ENCODE peak calls at places on chromosomes 6 and 20, in six cellular contexts. P is epithelial cell of esophagus, L is lung, Y is endothelial cell, K is transverse colon, V is BJ. C is an unnamed sample.
A peak's percentile ranks its signal among the peaks of the same experiment; 100 is the strongest.

GRCh38 chr6:137661601-137662000 is 167.4 kb upstream of the OLIG3 start:
- DNase-seq in K (no peak), L (no peak), V (no peak), P (peak; percentile 48), Y (peak; percentile 11), C (no peak)

GRCh38 chr6:33613146-33613793 is 7.9 kb upstream of the ITPR3 start:
- DNase-seq in V (no peak), P (peak; percentile 74), L (no peak), Y (no peak), K (no peak), C (no peak)

GRCh38 chr20:60062431-60063336 is 104.5 kb downstream of the CDH26 start:
- DNase-seq in V (peak; percentile 91), P (no peak), K (no peak), L (no peak), Y (no peak), C (no peak)

GRCh38 chr20:62642666-62643520 is 590 bp downstream of the SLCO4A1 start:
- DNase-seq in K (peak; percentile 64), P (peak; percentile 32), V (no peak), L (no peak), Y (no peak), C (no peak)

GRCh38 chr6:69936674-69937363 is 70.5 kb downstream of the COL19A1 start:
- DNase-seq in V (no peak), L (no peak), Y (no peak), P (peak; percentile 45), K (no peak), C (no peak)

GRCh38 chr6:141848029-141848890 is 284.5 kb upstream of the GJE1 start:
- DNase-seq in P (no peak), K (peak; percentile 8), Y (no peak), V (no peak), L (no peak), C (no peak)

GRCh38 chr20:5570442-5570841 is 179.8 kb upstream of the SHLD1 start:
- DNase-seq in L (no peak), P (no peak), Y (no peak), K (no peak), V (no peak), C (no peak)

GRCh38 chr6:107560657-107561056 is 70.7 kb downstream of the SOBP start:
- DNase-seq in Y (no peak), V (no peak), L (no peak), P (no peak), K (no peak), C (no peak)

GRCh38 chr6:39214846-39215639 is 14.2 kb downstream of the KCNK5 start:
- DNase-seq in Y (no peak), K (peak; percentile 77), P (no peak), L (peak; percentile 80), V (no peak), C (no peak)

GRCh38 chr6:37785688-37786270 is 33.7 kb upstream of the ZFAND3 start:
- DNase-seq in V (no peak), K (no peak), P (no peak), L (no peak), Y (no peak), C (no peak)

GRCh38 chr6:152984387-152984872 is 1.6 kb upstream of the FBXO5 start:
- DNase-seq in K (no peak), V (no peak), Y (no peak), L (no peak), P (peak; percentile 18), C (no peak)

GRCh38 chr6:15522856-15523529 is 139.8 kb downstream of the DTNBP1 start:
- DNase-seq in L (no peak), V (no peak), P (no peak), K (no peak), Y (no peak), C (no peak)

GRCh38 chr6:82786251-82786650 is 279.4 kb downstream of the UBE3D start:
- DNase-seq in V (no peak), K (no peak), P (no peak), Y (no peak), L (no peak), C (no peak)

GRCh38 chr20:46312075-46312944 is 4.0 kb upstream of the CDH22 start:
- DNase-seq in L (no peak), V (no peak), Y (peak; percentile 63), K (no peak), P (no peak), C (peak; percentile 60)

GRCh38 chr6:132392292-132392691 is 9.0 kb downstream of the MOXD1 start:
- DNase-seq in Y (no peak), K (no peak), P (no peak), L (no peak), V (no peak), C (no peak)

GRCh38 chr6:132391391-132392291 is 9.6 kb downstream of the MOXD1 start:
- DNase-seq in V (peak; percentile 75), Y (no peak), P (peak; percentile 91), K (peak; percentile 20), L (peak; percentile 38), C (no peak)

GRCh38 chr6:132390451-132390850 is 10.8 kb downstream of the MOXD1 start:
- DNase-seq in L (no peak), P (no peak), K (no peak), Y (no peak), V (no peak), C (no peak)

GRCh38 chr6:132395015-132395597 is 6.2 kb downstream of the MOXD1 start:
- DNase-seq in P (no peak), K (no peak), V (no peak), L (no peak), Y (no peak), C (no peak)

GRCh38 chr6:132392792-132393191 is 8.5 kb downstream of the MOXD1 start:
- DNase-seq in P (peak; percentile 66), Y (no peak), L (no peak), K (no peak), V (no peak), C (no peak)
- TF ChIP-seq CTCF in P (peak; percentile 35), Y (no peak), L (no peak), K (no peak), V (no peak), C (no peak)

DNA sequence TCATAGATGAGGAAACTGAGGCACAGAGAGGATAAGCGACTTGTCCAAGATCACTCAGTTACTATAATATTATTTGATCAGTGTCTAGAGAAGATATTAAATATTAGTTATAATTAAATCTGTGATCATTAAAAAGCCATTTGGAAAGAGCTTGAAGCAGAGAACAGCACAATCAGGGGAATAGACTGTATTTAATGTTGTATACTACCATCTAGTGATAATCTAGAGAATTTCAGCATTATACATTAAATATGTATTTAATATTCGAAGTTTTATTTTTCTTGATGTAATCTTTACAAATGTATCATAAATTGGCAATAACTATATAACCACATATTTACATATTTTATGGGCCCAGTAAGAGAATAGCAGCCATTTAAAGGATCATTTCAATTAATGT is 20.2 kb upstream of the MTCL3 start:
- DNase-seq in K (no peak), V (no peak), Y (no peak), L (no peak), P (peak; percentile 37), C (no peak)
- TF ChIP-seq CTCF in K (peak; percentile 37), V (no peak), Y (no peak), L (peak; percentile 5), P (peak; percentile 34), C (peak; percentile 66)

DNA sequence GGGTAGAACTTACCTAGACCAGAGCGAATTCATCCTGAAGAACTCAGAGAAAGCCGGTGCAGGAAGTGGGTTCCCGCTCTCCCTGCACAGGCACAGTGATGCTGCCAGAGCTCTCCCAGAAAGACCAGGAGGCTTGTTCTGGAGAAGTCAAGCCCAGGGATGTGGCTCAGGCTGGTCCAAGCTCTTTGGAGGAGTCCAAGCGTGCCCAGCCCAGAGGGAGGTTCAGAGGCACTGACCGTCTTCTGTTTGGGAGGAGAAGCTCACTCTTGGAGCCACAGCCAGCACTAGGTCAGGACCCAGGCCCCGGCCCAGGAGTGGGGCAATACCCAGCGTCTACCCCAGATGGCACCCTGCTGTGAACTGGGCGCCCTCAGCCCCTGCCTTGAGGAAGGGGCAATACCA is 1.5 kb upstream of the PMEPA1 start:
- DNase-seq in Y (no peak), K (no peak), V (no peak), L (no peak), P (peak; percentile 36), C (no peak)
- TF ChIP-seq CTCF in Y (no peak), K (no peak), V (no peak), L (no peak), P (no peak), C (no peak)

GRCh38 chr6:90233994-90234393 is 62.6 kb downstream of the BACH2 start:
- DNase-seq in P (no peak), V (no peak), L (no peak), Y (no peak), K (peak; percentile 17), C (no peak)
- TF ChIP-seq CTCF in P (no peak), V (no peak), L (no peak), Y (no peak), K (no peak), C (no peak)

DNA sequence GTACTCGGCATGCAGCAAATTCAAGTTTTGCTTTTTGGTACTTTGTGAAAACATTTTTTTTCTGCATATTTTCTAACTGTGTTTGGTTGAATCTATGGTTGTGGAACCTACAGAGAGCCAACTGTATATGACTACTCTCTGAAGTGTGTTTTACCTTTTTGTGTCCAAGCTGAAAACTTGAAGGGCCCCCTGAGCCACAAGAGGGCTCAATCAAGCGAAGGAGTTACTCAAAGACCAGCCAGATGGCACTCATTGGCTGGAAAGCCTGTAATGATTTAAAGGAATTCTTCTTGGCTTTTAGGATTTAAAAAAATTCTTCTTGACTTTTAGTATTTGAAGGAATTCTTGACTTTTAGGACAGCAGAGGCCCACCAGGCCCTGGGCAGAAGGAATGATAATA is 27.0 kb upstream of the ECI2 start:
- DNase-seq in P (no peak), K (no peak), L (no peak), V (no peak), Y (no peak), C (no peak)
- TF ChIP-seq CTCF in P (no peak), K (no peak), L (no peak), V (no peak), Y (no peak), C (no peak)

DNA sequence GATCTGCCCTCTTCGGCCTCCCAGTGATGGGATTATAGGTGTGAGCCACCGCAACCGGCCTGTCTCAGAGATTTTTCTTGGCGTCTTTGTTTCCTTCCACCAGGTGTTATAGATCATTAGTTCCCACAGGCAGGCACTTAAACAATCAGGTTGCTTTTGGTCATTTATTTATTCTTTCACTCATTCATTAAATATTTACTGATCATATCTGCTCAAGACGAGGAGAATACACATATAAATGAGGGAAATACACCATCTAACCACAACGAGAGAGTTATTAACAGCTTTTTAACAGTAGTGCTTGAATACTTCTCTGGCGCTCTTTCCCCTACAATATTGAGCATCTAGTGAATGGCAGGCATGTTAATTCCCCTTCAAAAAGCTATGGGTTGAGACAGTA is 41.3 kb upstream of the RFPL4B start:
- DNase-seq in K (no peak), L (no peak), Y (no peak), V (no peak), P (no peak), C (no peak)
- TF ChIP-seq CTCF in K (no peak), L (no peak), Y (no peak), V (no peak), P (no peak), C (no peak)

DNA sequence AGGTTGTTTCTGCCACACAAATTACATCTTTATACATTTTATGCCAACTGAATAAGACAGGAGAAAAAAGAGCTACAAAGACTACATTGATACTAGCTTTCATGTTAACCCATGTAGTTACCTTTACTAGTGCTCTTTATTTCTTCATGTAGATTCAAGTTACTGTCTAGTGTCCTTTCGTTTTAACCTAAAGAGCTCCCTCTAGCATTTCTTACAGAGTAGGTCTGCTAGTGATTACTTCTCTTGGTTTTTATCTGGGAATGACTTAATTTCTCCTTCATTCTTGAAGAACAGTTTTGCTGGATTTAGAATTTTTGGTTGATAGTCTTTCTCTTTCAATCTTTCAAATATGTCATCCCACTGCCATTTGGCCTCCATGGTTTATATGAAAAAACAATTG is 21.2 kb upstream of the NOP56 start:
- DNase-seq in L (no peak), K (no peak), Y (no peak), V (no peak), P (peak; percentile 20), C (no peak)
- TF ChIP-seq CTCF in L (no peak), K (no peak), Y (no peak), V (no peak), P (no peak), C (no peak)